ENCODE peak calls at places on chromosomes 11 and 22, in five cellular contexts. D, T, N, K and F are unnamed samples.

GRCh38 chr22:38699784-38700183 is 959 bp downstream of the JOSD1 start:
- DNase-seq in D (no peak), T (no peak), N (no peak), K (no peak), F (peak; percentile 51)

GRCh38 chr11:36600155-36600554 is 2.1 kb upstream of the RAG2 start:
- DNase-seq in D (no peak), T (no peak), N (no peak), K (no peak), F (no peak)

GRCh38 chr22:45204751-45205623 is 35.7 kb downstream of the KIAA0930 start:
- DNase-seq in D (no peak), T (no peak), N (no peak), K (no peak), F (no peak)

GRCh38 chr11:134330611-134331564 is 900 bp upstream of the GLB1L2 start:
- DNase-seq in D (no peak), T (no peak), N (no peak), K (no peak), F (no peak)

GRCh38 chr11:34468209-34468841 is 29.6 kb downstream of the CAT start:
- DNase-seq in D (no peak), T (peak; percentile 38), N (no peak), K (peak; percentile 3), F (peak; percentile 35)

GRCh38 chr11:65417702-65418430 is 4.7 kb upstream of the NEAT1 start:
- DNase-seq in D (no peak), T (peak; percentile 57), N (no peak), K (no peak), F (peak; percentile 19)

GRCh38 chr11:10680956-10681487 is 12.5 kb downstream of the IRAG1 start:
- DNase-seq in D (no peak), T (no peak), N (no peak), K (no peak), F (no peak)

GRCh38 chr22:46614070-46614931 is 5.9 kb upstream of the GRAMD4 start:
- DNase-seq in D (peak; percentile 35), T (no peak), N (no peak), K (peak; percentile 35), F (no peak)

GRCh38 chr22:49092751-49093150 is 734.9 kb downstream of the BRD1 start:
- DNase-seq in D (no peak), T (no peak), N (no peak), K (no peak), F (no peak)

GRCh38 chr11:119704849-119705248 is 24.2 kb downstream of the NECTIN1 start:
- DNase-seq in D (no peak), T (no peak), N (no peak), K (no peak), F (no peak)

GRCh38 chr11:11382858-11383532 is 29.9 kb upstream of the CSNK2A3 start:
- DNase-seq in D (no peak), T (no peak), N (no peak), K (no peak), F (no peak)

GRCh38 chr11:104090767-104091166 is 54.3 kb downstream of the DDI1 start:
- DNase-seq in D (no peak), T (no peak), N (no peak), K (no peak), F (peak; percentile 27)

GRCh38 chr11:73249304-73249703 is 22.8 kb upstream of the P2RY6 start:
- DNase-seq in D (no peak), T (no peak), N (no peak), K (no peak), F (peak; percentile 85)

GRCh38 chr11:69351460-69351859 is 57.5 kb downstream of the MYEOV start:
- DNase-seq in D (no peak), T (no peak), N (no peak), K (no peak), F (peak; percentile 54)

GRCh38 chr22:48520888-48521600 is 1306.6 kb downstream of the BRD1 start:
- DNase-seq in D (no peak), T (no peak), N (no peak), K (no peak), F (peak; percentile 25)

GRCh38 chr11:47552086-47552580 is 799 bp downstream of the CELF1 start:
- DNase-seq in D (no peak), T (no peak), N (no peak), K (no peak), F (peak; percentile 58)

GRCh38 chr11:121141051-121141450 is 40.0 kb downstream of the TECTA start:
- DNase-seq in D (no peak), T (no peak), N (no peak), K (no peak), F (no peak)

GRCh38 chr11:12478743-12479142 is 101.4 kb downstream of the PARVA start:
- DNase-seq in D (no peak), T (no peak), N (no peak), K (no peak), F (peak; percentile 49)

GRCh38 chr11:95363189-95363588 is 132.2 kb upstream of the SESN3 start:
- DNase-seq in D (no peak), T (no peak), N (no peak), K (no peak), F (no peak)

GRCh38 chr22:31960767-31961166 is 16.4 kb downstream of the YWHAH start:
- DNase-seq in D (no peak), T (no peak), N (no peak), K (no peak), F (no peak)

GRCh38 chr11:19571906-19572305 is 140.7 kb upstream of the NAV2 start:
- DNase-seq in D (no peak), T (no peak), N (no peak), K (no peak), F (no peak)

GRCh38 chr22:49967333-49968241 is 7.0 kb downstream of the PIM3 start:
- DNase-seq in D (peak; percentile 6), T (peak; percentile 75), N (no peak), K (no peak), F (no peak)

GRCh38 chr11:61696602-61697001 is 16.4 kb downstream of the DAGLA start:
- DNase-seq in D (no peak), T (no peak), N (no peak), K (no peak), F (no peak)

GRCh38 chr11:121800704-121801516 is 315.1 kb downstream of the BLID start:
- DNase-seq in D (no peak), T (peak; percentile 4), N (no peak), K (no peak), F (peak; percentile 54)

GRCh38 chr11:4551346-4551979 is 6.5 kb downstream of the OR52M1 start:
- DNase-seq in D (no peak), T (no peak), N (no peak), K (no peak), F (no peak)

GRCh38 chr11:14262271-14262846 is 96.6 kb downstream of the RRAS2 start:
- DNase-seq in D (no peak), T (no peak), N (no peak), K (no peak), F (no peak)

GRCh38 chr11:75627879-75628668 is 40.8 kb downstream of the MAP6 start:
- DNase-seq in D (no peak), T (no peak), N (no peak), K (no peak), F (peak; percentile 52)

GRCh38 chr11:118984825-118985224 is 13.1 kb upstream of the CENATAC start:
- DNase-seq in D (no peak), T (no peak), N (no peak), K (no peak), F (no peak)

GRCh38 chr11:69750875-69751597 is 24.1 kb downstream of the FGF4 start:
- DNase-seq in D (no peak), T (no peak), N (no peak), K (no peak), F (no peak)

GRCh38 chr11:76767659-76768058 is 15.5 kb upstream of the TSKU start:
- DNase-seq in D (no peak), T (no peak), N (no peak), K (no peak), F (no peak)

GRCh38 chr22:22884888-22885840 is 2.5 kb upstream of the IGLL5 start:
- DNase-seq in D (no peak), T (no peak), N (no peak), K (no peak), F (no peak)

GRCh38 chr11:40293655-40294342 is 1165.7 kb downstream of the LRRC4C start:
- DNase-seq in D (no peak), T (peak; percentile 65), N (peak; percentile 69), K (peak; percentile 0), F (peak; percentile 96)

GRCh38 chr22:23193420-23193819 is 13.1 kb downstream of the BCR start:
- DNase-seq in D (no peak), T (no peak), N (no peak), K (no peak), F (no peak)

GRCh38 chr11:36377759-36378553 is 81.9 kb downstream of the PRR5L start:
- DNase-seq in D (no peak), T (no peak), N (no peak), K (no peak), F (no peak)

GRCh38 chr11:95926714-95927113 is 2.8 kb upstream of the MTMR2 start:
- DNase-seq in D (no peak), T (no peak), N (no peak), K (no peak), F (no peak)

GRCh38 chr11:113457784-113458183 is 17.4 kb downstream of the DRD2 start:
- DNase-seq in D (no peak), T (no peak), N (no peak), K (no peak), F (no peak)

GRCh38 chr11:17651681-17652080 is 67.7 kb upstream of the MYOD1 start:
- DNase-seq in D (no peak), T (no peak), N (no peak), K (no peak), F (no peak)

GRCh38 chr11:82907376-82907775 is 5.8 kb downstream of the DDIAS start:
- DNase-seq in D (no peak), T (no peak), N (no peak), K (no peak), F (no peak)

GRCh38 chr11:2768471-2769408 is 68.9 kb upstream of the KCNQ1OT1 start:
- DNase-seq in D (no peak), T (no peak), N (peak; percentile 34), K (no peak), F (peak; percentile 85)

GRCh38 chr11:3167143-3168119 is 2.3 kb upstream of the OSBPL5 start:
- DNase-seq in D (no peak), T (no peak), N (no peak), K (no peak), F (no peak)